ENCODE peak calls at places on chromosomes 5 and 9, in eight cellular contexts. E is A549, Y is AG04450, T is cardiac muscle cell, D is upper lobe of right lung, C is IMR-90, O is sigmoid colon, Z is astrocyte of the cerebellum. P is an unnamed sample.

GRCh38 chr5:120848883-120849282 is 384.8 kb downstream of the PRR16 start:
- DNase-seq in D (no peak), T (no peak), Y (no peak), O (no peak), Z (peak; percentile 3), C (no peak), E (no peak), P (no peak)

GRCh38 chr5:126234563-126235195 is 188.5 kb upstream of the GRAMD2B start:
- DNase-seq in Z (peak; percentile 5), Y (no peak), O (no peak), C (peak; percentile 6), E (peak; percentile 19), T (peak; percentile 36), D (no peak), P (peak; percentile 17)

GRCh38 chr5:156584856-156585255 is 257.9 kb downstream of the SGCD start:
- DNase-seq in Z (no peak), E (no peak), D (no peak), Y (no peak), C (no peak), O (no peak), T (no peak), P (no peak)

GRCh38 chr5:956178-956761 is 52.3 kb upstream of the NKD2 start:
- DNase-seq in D (peak; percentile 60), C (no peak), Z (no peak), E (no peak), Y (no peak), T (no peak), O (no peak), P (no peak)

GRCh38 chr5:124678478-124678877 is 68.0 kb downstream of the ZNF608 start:
- DNase-seq in C (no peak), D (no peak), Y (no peak), Z (no peak), O (peak; percentile 62), T (no peak), E (no peak), P (no peak)

GRCh38 chr9:113933188-113933587 is 57.1 kb downstream of the ZNF618 start:
- DNase-seq in Y (no peak), C (no peak), O (no peak), D (no peak), E (no peak), Z (no peak), T (peak; percentile 45), P (peak; percentile 65)

GRCh38 chr5:161783297-161783696 is 64.6 kb upstream of the GABRA1 start:
- DNase-seq in Y (no peak), C (no peak), T (no peak), Z (no peak), O (no peak), E (no peak), D (no peak), P (no peak)

GRCh38 chr5:146111409-146111808 is 6.0 kb upstream of the PLAC8L1 start:
- DNase-seq in Y (no peak), T (no peak), O (no peak), Z (no peak), C (no peak), D (no peak), E (no peak), P (no peak)

GRCh38 chr5:143501176-143501840 is 97.8 kb upstream of the NR3C1 start:
- DNase-seq in D (no peak), T (no peak), C (no peak), Z (no peak), O (peak; percentile 68), Y (no peak), E (no peak), P (peak; percentile 43)

GRCh38 chr5:109034276-109034675 is 286.6 kb downstream of the FER start:
- DNase-seq in O (no peak), T (no peak), C (no peak), Z (no peak), E (no peak), D (no peak), Y (no peak), P (no peak)

GRCh38 chr5:135057233-135057632 is 23.2 kb upstream of the PITX1 start:
- DNase-seq in Y (no peak), D (no peak), O (no peak), Z (no peak), E (no peak), T (no peak), C (no peak), P (no peak)

GRCh38 chr5:112717506-112718082 is 20.1 kb upstream of the APC start:
- DNase-seq in T (no peak), Y (no peak), D (no peak), Z (no peak), E (no peak), C (no peak), O (no peak), P (peak; percentile 60)

GRCh38 chr5:91319667-91320066 is 63.5 kb downstream of the ARRDC3 start:
- DNase-seq in E (no peak), Z (no peak), Y (no peak), O (no peak), T (no peak), C (no peak), D (no peak), P (no peak)

GRCh38 chr9:131483319-131484050 is 19.2 kb upstream of the POMT1 start:
- DNase-seq in Z (no peak), Y (no peak), E (no peak), O (peak; percentile 92), C (no peak), D (no peak), T (no peak), P (no peak)

GRCh38 chr5:78953092-78953800 is 31.9 kb downstream of the ARSB start:
- DNase-seq in D (no peak), C (peak; percentile 19), Y (no peak), E (no peak), Z (no peak), T (no peak), O (no peak), P (no peak)

GRCh38 chr9:137305060-137305787 is 3.2 kb upstream of the NRARP start:
- DNase-seq in Z (no peak), D (peak; percentile 84), T (peak; percentile 50), E (peak; percentile 70), Y (no peak), O (no peak), C (no peak), P (no peak)

GRCh38 chr9:109473329-109473728 is 24.8 kb downstream of the PTPN3 start:
- DNase-seq in E (no peak), T (no peak), Z (no peak), Y (no peak), D (no peak), O (no peak), C (no peak), P (no peak)

GRCh38 chr5:151284392-151284967 is 19.1 kb downstream of the SLC36A3 start:
- DNase-seq in Z (no peak), D (no peak), E (peak; percentile 33), T (no peak), O (no peak), Y (no peak), C (no peak), P (no peak)
- TF ChIP-seq CTCF in Z (no peak), D (peak; percentile 37), E (no peak), T (peak; percentile 15), O (no peak), Y (no peak), C (peak; percentile 7), P (no peak)

DNA sequence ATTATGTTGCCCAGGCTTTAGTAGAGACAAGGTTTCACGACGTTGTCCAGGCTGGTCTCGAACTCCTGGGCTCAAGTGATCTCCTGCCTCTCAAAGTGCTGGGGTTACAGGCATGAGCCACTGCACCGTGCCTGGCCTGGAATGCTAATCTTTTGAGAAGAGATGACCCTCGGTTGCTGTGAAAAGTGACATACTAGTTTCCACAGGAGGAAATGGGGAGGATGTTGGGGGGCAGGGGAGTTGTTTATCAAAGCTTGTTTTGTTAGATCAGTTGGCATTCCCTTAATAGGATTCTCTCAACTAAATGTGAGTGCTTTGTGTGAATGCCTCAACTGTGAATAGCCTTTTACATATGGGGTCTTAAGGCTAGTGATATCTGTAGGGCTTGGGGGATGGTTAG is 16.4 kb upstream of the MATR3 start:
- DNase-seq in O (no peak), Y (no peak), T (no peak), C (no peak), E (no peak), Z (no peak), D (no peak), P (no peak)
- H3K4me3 ChIP-seq in O (no peak overlapping the region), Y (peak overlapping the region; percentile 8), T (no peak overlapping the region), C (no peak overlapping the region), E (peak overlapping the region; percentile 80), Z (no peak overlapping the region), D (no peak overlapping the region), P (no peak overlapping the region)

GRCh38 chr5:116130471-116130870 is 45.6 kb downstream of the COMMD10 start:
- DNase-seq in Z (peak; percentile 2), O (no peak), C (peak; percentile 63), T (peak; percentile 37), D (no peak), Y (no peak), E (no peak), P (peak; percentile 50)
- TF ChIP-seq CTCF in Z (no peak), O (no peak), C (no peak), T (no peak), D (no peak), Y (no peak), E (no peak), P (no peak)

DNA sequence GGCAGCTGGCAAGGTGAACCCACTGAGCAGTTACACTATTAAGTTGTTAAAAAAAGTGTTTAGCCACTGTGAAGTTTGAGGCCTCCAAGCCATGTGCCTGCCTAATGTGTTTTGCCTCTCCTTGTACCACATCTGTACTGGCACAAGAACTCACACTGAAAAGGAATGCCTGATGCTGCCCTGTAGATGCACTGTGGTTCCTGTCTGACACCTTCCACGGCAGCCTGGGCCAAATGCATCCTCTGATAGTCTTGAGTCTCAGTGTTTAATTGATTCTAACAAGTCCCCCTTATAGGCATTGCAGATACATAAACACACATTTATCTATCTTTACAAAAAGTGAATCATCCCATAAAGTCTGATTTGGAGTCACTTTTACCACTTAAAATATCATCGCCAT is 169.9 kb downstream of the TTC39B start:
- DNase-seq in Z (no peak), O (no peak), C (no peak), Y (no peak), D (no peak), E (no peak), T (no peak), P (no peak)
- H3K4me3 ChIP-seq in Z (no peak overlapping the region), O (no peak overlapping the region), C (no peak overlapping the region), Y (no peak overlapping the region), D (no peak overlapping the region), E (no peak overlapping the region), T (no peak overlapping the region), P (no peak overlapping the region)

GRCh38 chr5:127373858-127374491 is 83.4 kb downstream of the MEGF10 start:
- DNase-seq in C (no peak), E (peak; percentile 9), O (no peak), Z (no peak), Y (no peak), T (no peak), D (no peak), P (no peak)
- TF ChIP-seq CTCF in C (no peak), E (peak; percentile 16), O (no peak), Z (peak; percentile 21), Y (peak; percentile 18), T (peak; percentile 27), D (no peak), P (peak; percentile 10)

P was measured in fibroblast of the aortic adventitia.